ENCODE peak calls at places on chromosomes 6 and 20, in four cellular contexts. E is NCI-H2081, K is anterior cingulate cortex, X is tibial nerve. P is an unnamed sample.

GRCh38 chr6:109139109-109139508 is 43.8 kb downstream of the CEP57L1 start:
- DNase-seq in E (no peak), K (no peak), X (no peak), P (no peak)

GRCh38 chr6:38673397-38674165 is 29.4 kb downstream of the GLO1 start:
- DNase-seq in E (no peak), K (no peak), X (no peak), P (no peak)

GRCh38 chr6:119985952-119986736 is 636.6 kb upstream of the MAN1A1 start:
- DNase-seq in E (no peak), K (no peak), X (no peak), P (no peak)

GRCh38 chr20:17849901-17850673 is 118.5 kb downstream of the SNX5 start:
- DNase-seq in E (no peak), K (no peak), X (peak), P (peak)

GRCh38 chr20:57439993-57440392 is 48.8 kb downstream of the RBM38 start:
- DNase-seq in E (no peak), K (no peak), X (no peak), P (no peak)

GRCh38 chr20:14700641-14700965 is 363.2 kb upstream of the FLRT3 start:
- DNase-seq in E (no peak), K (no peak), X (no peak), P (no peak)

GRCh38 chr20:47684306-47685080 is 100.8 kb downstream of the SULF2 start:
- DNase-seq in E (no peak), K (no peak), X (no peak), P (no peak)

GRCh38 chr6:87668006-87668405 is 34.0 kb downstream of the AKIRIN2 start:
- DNase-seq in E (no peak), K (no peak), X (no peak), P (no peak)

GRCh38 chr6:90086517-90086916 is 192.2 kb downstream of the GJA10 start:
- DNase-seq in E (no peak), K (no peak), X (no peak), P (no peak)

GRCh38 chr6:134009876-134010275 is 42.5 kb downstream of the SLC2A12 start:
- DNase-seq in E (no peak), K (no peak), X (no peak), P (no peak)

GRCh38 chr6:12262236-12263061 is 27.7 kb upstream of the EDN1 start:
- DNase-seq in E (no peak), K (no peak), X (no peak), P (no peak)

GRCh38 chr6:65566117-65566516 is 140.9 kb downstream of the EYS start:
- DNase-seq in E (no peak), K (no peak), X (no peak), P (no peak)

GRCh38 chr6:136035378-136036070 is 184.0 kb downstream of the PDE7B start:
- DNase-seq in E (no peak), K (no peak), X (no peak), P (no peak)

GRCh38 chr20:62734881-62735280 is 26.2 kb downstream of the NTSR1 start:
- DNase-seq in E (no peak), K (no peak), X (no peak), P (no peak)

GRCh38 chr6:30352550-30352949 is 7.6 kb downstream of the RPP21 start:
- DNase-seq in E (no peak), K (no peak), X (no peak), P (no peak)

GRCh38 chr20:63658749-63659187 is 656 bp downstream of the RTEL1 start:
- DNase-seq in E (no peak), K (no peak), X (no peak), P (no peak)

GRCh38 chr6:78864957-78865356 is 2.4 kb upstream of the IRAK1BP1 start:
- DNase-seq in E (no peak), K (no peak), X (no peak), P (no peak)

GRCh38 chr20:50464026-50464724 is 46.0 kb upstream of the PTPN1 start:
- DNase-seq in E (peak), K (peak), X (no peak), P (no peak)

P was measured in HFF-Myc.